ENCODE peak calls at places on chromosomes 5 and 9, in five cellular contexts. O is NCI-H345; V is EL; X is stimulated activated naive CD8-positive, alpha-beta T cell treated with anti-CD3 and anti-CD28 coated beads, Interleukin-15, amount 100 ng/mL, for 72 hours; W is foreskin fibroblast. E is an unnamed sample.

GRCh38 chr9:132641216-132641615 is 28.6 kb downstream of the DDX31 start:
- DNase-seq in X (no peak), V (no peak), O (no peak), W (no peak), E (no peak)

GRCh38 chr5:134500699-134501430 is 24.6 kb upstream of the JADE2 start:
- DNase-seq in W (no peak), V (no peak), X (no peak), O (no peak), E (no peak)

GRCh38 chr9:130186051-130186450 is 13.8 kb downstream of the NCS1 start:
- DNase-seq in O (no peak), W (no peak), V (no peak), X (no peak), E (no peak)

GRCh38 chr5:40191041-40191550 is 488.6 kb upstream of the PTGER4 start:
- DNase-seq in O (no peak), X (no peak), W (no peak), V (no peak), E (no peak)

GRCh38 chr5:9622891-9623547 is 7.1 kb downstream of the TAS2R1 start:
- DNase-seq in W (peak; percentile 64), O (no peak), X (no peak), V (peak; percentile 91), E (no peak)

GRCh38 chr5:178460598-178461425 is 129.4 kb downstream of the COL23A1 start:
- DNase-seq in O (peak; percentile 7), W (no peak), V (peak; percentile 39), X (peak; percentile 48), E (peak; percentile 55)

GRCh38 chr5:26791433-26791832 is 247.0 kb downstream of the CDH9 start:
- DNase-seq in V (no peak), X (no peak), O (no peak), W (no peak), E (no peak)

GRCh38 chr9:126462617-126463016 is 136.0 kb downstream of the MVB12B start:
- DNase-seq in V (no peak), O (no peak), X (no peak), W (no peak), E (no peak)

GRCh38 chr9:19174127-19174921 is 47.0 kb upstream of the PLIN2 start:
- DNase-seq in W (peak; percentile 94), V (peak; percentile 91), X (peak; percentile 35), O (peak; percentile 69), E (peak; percentile 63)

GRCh38 chr5:136043551-136043950 is 14.8 kb downstream of the TGFBI start:
- DNase-seq in W (no peak), O (no peak), X (no peak), V (no peak), E (no peak)

GRCh38 chr9:78552802-78553201 is 255.9 kb downstream of the PSAT1 start:
- DNase-seq in X (no peak), O (peak; percentile 34), W (peak; percentile 30), V (no peak), E (no peak)

GRCh38 chr9:121736147-121736721 is 84.8 kb downstream of the DAB2IP start:
- DNase-seq in V (peak; percentile 25), W (no peak), O (no peak), X (no peak), E (no peak)

GRCh38 chr5:150124111-150124557 is 31.5 kb downstream of the PDGFRB start:
- DNase-seq in O (no peak), W (no peak), V (no peak), X (no peak), E (no peak)

GRCh38 chr5:97162045-97162444 is 19.6 kb upstream of the LIX1 start:
- DNase-seq in W (peak; percentile 47), O (peak; percentile 69), V (peak; percentile 75), X (peak; percentile 29), E (peak; percentile 68)

GRCh38 chr5:150653145-150653761 is 7.8 kb upstream of the MYOZ3 start:
- DNase-seq in X (no peak), W (peak; percentile 47), V (peak; percentile 64), O (no peak), E (no peak)

GRCh38 chr5:138186002-138186447 is 7.1 kb downstream of the KIF20A start:
- DNase-seq in X (no peak), V (no peak), W (no peak), O (no peak), E (no peak)

GRCh38 chr9:129172816-129173215 is 5.2 kb downstream of the IER5L start:
- DNase-seq in O (no peak), W (no peak), X (no peak), V (no peak), E (no peak)

GRCh38 chr5:151719228-151719861 is 32.6 kb upstream of the SPARC start:
- DNase-seq in O (no peak), W (no peak), X (peak; percentile 14), V (peak; percentile 66), E (peak; percentile 41)

GRCh38 chr9:99824378-99825157 is 2.9 kb downstream of the NR4A3 start:
- DNase-seq in V (peak; percentile 37), O (no peak), X (peak; percentile 85), W (no peak), E (peak; percentile 75)

GRCh38 chr9:101574773-101575333 is 19.9 kb downstream of the PPP3R2 start:
- DNase-seq in W (no peak), V (no peak), O (no peak), X (no peak), E (no peak)

GRCh38 chr5:141879941-141880738 is 1.9 kb upstream of the PCDH1 start:
- DNase-seq in O (no peak), X (no peak), W (no peak), V (no peak), E (no peak)

GRCh38 chr9:68653141-68653595 is 51.9 kb upstream of the PIP5K1B start:
- DNase-seq in O (no peak), V (no peak), X (peak; percentile 27), W (no peak), E (no peak)

GRCh38 chr9:92122792-92123191 is 7.6 kb upstream of the SPTLC1 start:
- DNase-seq in W (no peak), X (no peak), O (no peak), V (no peak), E (no peak)

GRCh38 chr5:135194573-135195266 is 160.7 kb upstream of the PITX1 start:
- DNase-seq in V (peak; percentile 65), O (no peak), W (no peak), X (no peak), E (no peak)

GRCh38 chr5:8981016-8981415 is 564.9 kb downstream of the SEMA5A start:
- DNase-seq in O (no peak), V (peak; percentile 4), W (no peak), X (no peak), E (no peak)

GRCh38 chr5:110594866-110595265 is 131.6 kb downstream of the TMEM232 start:
- DNase-seq in W (no peak), O (no peak), V (no peak), X (no peak), E (no peak)

GRCh38 chr5:143636951-143637528 is 174.9 kb upstream of the HMHB1 start:
- DNase-seq in V (peak; percentile 12), W (no peak), X (no peak), O (no peak), E (no peak)

GRCh38 chr5:135391869-135392255 is 7.2 kb downstream of the MACROH2A1 start:
- DNase-seq in O (no peak), W (no peak), X (no peak), V (no peak), E (no peak)

GRCh38 chr9:132472199-132472598 is 62.2 kb downstream of the CFAP77 start:
- DNase-seq in V (no peak), X (no peak), W (no peak), O (peak; percentile 95), E (no peak)

GRCh38 chr9:88418025-88418424 is 29.8 kb downstream of the SPIN1 start:
- DNase-seq in W (no peak), V (no peak), X (no peak), O (no peak), E (no peak)

GRCh38 chr5:14327624-14328023 is 184.5 kb downstream of the TRIO start:
- DNase-seq in W (no peak), O (no peak), V (peak; percentile 32), X (no peak), E (no peak)

GRCh38 chr5:6703791-6704190 is 9.4 kb upstream of the TENT4A start:
- DNase-seq in X (no peak), W (no peak), O (no peak), V (peak; percentile 21), E (no peak)

GRCh38 chr5:132387649-132388117 is 18.2 kb downstream of the SLC22A5 start:
- DNase-seq in V (peak; percentile 99), X (no peak), O (no peak), W (peak; percentile 95), E (no peak)

GRCh38 chr9:100437860-100438805 is 11.2 kb downstream of the MSANTD3 start:
- DNase-seq in X (peak; percentile 54), W (peak; percentile 67), V (peak; percentile 76), O (peak; percentile 71), E (peak; percentile 84)

GRCh38 chr5:32173394-32174010 is 617 bp downstream of the GOLPH3 start:
- DNase-seq in W (no peak), X (peak; percentile 61), V (peak; percentile 61), O (peak; percentile 82), E (peak; percentile 73)

GRCh38 chr5:108345541-108346171 is 36.2 kb downstream of the FBXL17 start:
- DNase-seq in O (peak; percentile 18), V (peak; percentile 48), W (peak; percentile 12), X (no peak), E (peak; percentile 63)

E was measured in NCI-H524.